ENCODE peak calls at places on chromosomes 13 and 19, in seven cellular contexts. One of them, this sample, is unnamed.
A peak's percentile ranks its signal among the peaks of the same experiment; 100 is the strongest.

GRCh38 chr19:35596366-35596999 is 10.5 kb downstream of the PMIS2 start:
- DNase-seq in effector memory CD4-positive, alpha-beta T cell: no peak
- DNase-seq in PC-3: no peak
- DNase-seq in thoracic aorta: no peak
- DNase-seq in cardiac muscle cell: peak; percentile 10
- DNase-seq in astrocyte: no peak
- DNase-seq in heart right ventricle: no peak
- DNase-seq in this sample: no peak

GRCh38 chr13:102020611-102021216 is 381.1 kb downstream of the FGF14 start:
- DNase-seq in PC-3: peak; percentile 30
- DNase-seq in thoracic aorta: no peak
- DNase-seq in cardiac muscle cell: no peak
- DNase-seq in effector memory CD4-positive, alpha-beta T cell: no peak
- DNase-seq in astrocyte: peak; percentile 72
- DNase-seq in heart right ventricle: no peak
- DNase-seq in this sample: no peak

GRCh38 chr13:100347941-100348340 is 240.6 kb downstream of the GGACT start:
- DNase-seq in thoracic aorta: no peak
- DNase-seq in PC-3: peak; percentile 50
- DNase-seq in cardiac muscle cell: peak; percentile 23
- DNase-seq in astrocyte: peak; percentile 50
- DNase-seq in effector memory CD4-positive, alpha-beta T cell: no peak
- DNase-seq in heart right ventricle: no peak
- DNase-seq in this sample: no peak

GRCh38 chr13:54845351-54845965 is 1816.8 kb downstream of the OLFM4 start:
- DNase-seq in cardiac muscle cell: no peak
- DNase-seq in PC-3: no peak
- DNase-seq in effector memory CD4-positive, alpha-beta T cell: no peak
- DNase-seq in thoracic aorta: no peak
- DNase-seq in heart right ventricle: no peak
- DNase-seq in astrocyte: no peak
- DNase-seq in this sample: no peak

GRCh38 chr13:40635315-40635995 is 31.0 kb downstream of the FOXO1 start:
- DNase-seq in thoracic aorta: no peak
- DNase-seq in cardiac muscle cell: no peak
- DNase-seq in PC-3: peak; percentile 7
- DNase-seq in heart right ventricle: no peak
- DNase-seq in astrocyte: no peak
- DNase-seq in effector memory CD4-positive, alpha-beta T cell: no peak
- DNase-seq in this sample: no peak

GRCh38 chr19:47663911-47664771 is 49.1 kb upstream of the EHD2 start:
- DNase-seq in PC-3: peak; percentile 86
- DNase-seq in thoracic aorta: peak; percentile 68
- DNase-seq in astrocyte: peak; percentile 99
- DNase-seq in heart right ventricle: no peak
- DNase-seq in cardiac muscle cell: peak; percentile 100
- DNase-seq in effector memory CD4-positive, alpha-beta T cell: no peak
- DNase-seq in this sample: no peak

GRCh38 chr19:31963741-31964140 is 381.7 kb upstream of the ZNF507 start:
- DNase-seq in heart right ventricle: peak; percentile 32
- DNase-seq in cardiac muscle cell: no peak
- DNase-seq in thoracic aorta: no peak
- DNase-seq in effector memory CD4-positive, alpha-beta T cell: no peak
- DNase-seq in astrocyte: no peak
- DNase-seq in PC-3: no peak
- DNase-seq in this sample: no peak

GRCh38 chr13:113411216-113412023 is 41.9 kb downstream of the ADPRHL1 start:
- DNase-seq in effector memory CD4-positive, alpha-beta T cell: no peak
- DNase-seq in astrocyte: peak; percentile 97
- DNase-seq in thoracic aorta: peak; percentile 71
- DNase-seq in cardiac muscle cell: peak; percentile 74
- DNase-seq in heart right ventricle: peak; percentile 75
- DNase-seq in PC-3: peak; percentile 86
- DNase-seq in this sample: peak; percentile 35

GRCh38 chr13:94967183-94968039 is 255.1 kb upstream of the SOX21 start:
- DNase-seq in thoracic aorta: no peak
- DNase-seq in effector memory CD4-positive, alpha-beta T cell: no peak
- DNase-seq in cardiac muscle cell: peak; percentile 9
- DNase-seq in heart right ventricle: no peak
- DNase-seq in astrocyte: no peak
- DNase-seq in PC-3: peak; percentile 34
- DNase-seq in this sample: no peak

GRCh38 chr19:16328824-16329482 is 4.3 kb downstream of the KLF2 start:
- DNase-seq in PC-3: no peak
- DNase-seq in astrocyte: no peak
- DNase-seq in effector memory CD4-positive, alpha-beta T cell: peak; percentile 61
- DNase-seq in thoracic aorta: no peak
- DNase-seq in cardiac muscle cell: no peak
- DNase-seq in heart right ventricle: no peak
- DNase-seq in this sample: no peak

GRCh38 chr13:40648841-40649240 is 17.6 kb downstream of the FOXO1 start:
- DNase-seq in cardiac muscle cell: no peak
- DNase-seq in PC-3: no peak
- DNase-seq in heart right ventricle: no peak
- DNase-seq in thoracic aorta: no peak
- DNase-seq in astrocyte: no peak
- DNase-seq in effector memory CD4-positive, alpha-beta T cell: no peak
- DNase-seq in this sample: no peak

GRCh38 chr19:38095411-38096308 is 128.4 kb downstream of the DPF1 start:
- DNase-seq in thoracic aorta: peak; percentile 16
- DNase-seq in cardiac muscle cell: peak; percentile 72
- DNase-seq in effector memory CD4-positive, alpha-beta T cell: peak; percentile 19
- DNase-seq in heart right ventricle: peak; percentile 59
- DNase-seq in astrocyte: peak; percentile 44
- DNase-seq in PC-3: peak; percentile 68
- DNase-seq in this sample: peak; percentile 50

GRCh38 chr13:42769650-42770049 is 11.7 kb upstream of the FAM216B start:
- DNase-seq in effector memory CD4-positive, alpha-beta T cell: no peak
- DNase-seq in cardiac muscle cell: no peak
- DNase-seq in thoracic aorta: no peak
- DNase-seq in PC-3: peak; percentile 30
- DNase-seq in heart right ventricle: no peak
- DNase-seq in astrocyte: no peak
- DNase-seq in this sample: no peak

GRCh38 chr19:7662657-7663056 is 6.2 kb upstream of the RETN start:
- DNase-seq in PC-3: peak; percentile 35
- DNase-seq in thoracic aorta: no peak
- DNase-seq in astrocyte: no peak
- DNase-seq in heart right ventricle: no peak
- DNase-seq in effector memory CD4-positive, alpha-beta T cell: no peak
- DNase-seq in cardiac muscle cell: no peak
- DNase-seq in this sample: no peak

GRCh38 chr13:95553614-95554385 is 1.3 kb downstream of the CLDN10 start:
- DNase-seq in effector memory CD4-positive, alpha-beta T cell: no peak
- DNase-seq in thoracic aorta: no peak
- DNase-seq in cardiac muscle cell: peak; percentile 24
- DNase-seq in heart right ventricle: peak; percentile 13
- DNase-seq in PC-3: peak; percentile 47
- DNase-seq in astrocyte: no peak
- DNase-seq in this sample: no peak

GRCh38 chr19:54724142-54724541 is at the start of gene KIR3DL3:
- DNase-seq in heart right ventricle: no peak
- DNase-seq in cardiac muscle cell: no peak
- DNase-seq in effector memory CD4-positive, alpha-beta T cell: no peak
- DNase-seq in astrocyte: no peak
- DNase-seq in thoracic aorta: no peak
- DNase-seq in PC-3: no peak
- DNase-seq in this sample: no peak

GRCh38 chr19:53057904-53058579 is 13.5 kb downstream of the ERVV-2 start:
- DNase-seq in cardiac muscle cell: peak; percentile 15
- DNase-seq in astrocyte: no peak
- DNase-seq in thoracic aorta: no peak
- DNase-seq in PC-3: peak; percentile 30
- DNase-seq in heart right ventricle: peak; percentile 35
- DNase-seq in effector memory CD4-positive, alpha-beta T cell: no peak
- DNase-seq in this sample: no peak

GRCh38 chr19:6947745-6948144 is 60.4 kb downstream of the ADGRE1 start:
- DNase-seq in heart right ventricle: no peak
- DNase-seq in PC-3: peak; percentile 64
- DNase-seq in astrocyte: peak; percentile 6
- DNase-seq in cardiac muscle cell: peak; percentile 62
- DNase-seq in thoracic aorta: no peak
- DNase-seq in effector memory CD4-positive, alpha-beta T cell: no peak
- DNase-seq in this sample: no peak

GRCh38 chr19:1373042-1373533 is 10.6 kb upstream of the NDUFS7 start:
- DNase-seq in effector memory CD4-positive, alpha-beta T cell: no peak
- DNase-seq in cardiac muscle cell: no peak
- DNase-seq in heart right ventricle: no peak
- DNase-seq in PC-3: no peak
- DNase-seq in astrocyte: no peak
- DNase-seq in thoracic aorta: no peak
- DNase-seq in this sample: no peak

GRCh38 chr13:50334944-50335343 is 319.7 kb downstream of the KCNRG start:
- DNase-seq in PC-3: no peak
- DNase-seq in thoracic aorta: no peak
- DNase-seq in cardiac muscle cell: peak; percentile 50
- DNase-seq in astrocyte: peak; percentile 18
- DNase-seq in heart right ventricle: no peak
- DNase-seq in effector memory CD4-positive, alpha-beta T cell: no peak
- DNase-seq in this sample: no peak

GRCh38 chr19:51687791-51688664 is 5.1 kb upstream of the SPACA6 start:
- DNase-seq in PC-3: peak; percentile 62
- DNase-seq in astrocyte: peak; percentile 45
- DNase-seq in heart right ventricle: peak; percentile 74
- DNase-seq in thoracic aorta: peak; percentile 28
- DNase-seq in cardiac muscle cell: peak; percentile 71
- DNase-seq in effector memory CD4-positive, alpha-beta T cell: no peak
- DNase-seq in this sample: no peak

GRCh38 chr13:50129923-50130685 is 114.9 kb downstream of the KCNRG start:
- DNase-seq in heart right ventricle: peak; percentile 48
- DNase-seq in astrocyte: no peak
- DNase-seq in effector memory CD4-positive, alpha-beta T cell: no peak
- DNase-seq in thoracic aorta: no peak
- DNase-seq in PC-3: peak; percentile 13
- DNase-seq in cardiac muscle cell: peak; percentile 61
- DNase-seq in this sample: no peak

GRCh38 chr19:55801416-55801815 is 30.4 kb downstream of the NLRP11 start:
- DNase-seq in heart right ventricle: no peak
- DNase-seq in astrocyte: no peak
- DNase-seq in cardiac muscle cell: no peak
- DNase-seq in PC-3: no peak
- DNase-seq in effector memory CD4-positive, alpha-beta T cell: no peak
- DNase-seq in thoracic aorta: no peak
- DNase-seq in this sample: no peak

DNA sequence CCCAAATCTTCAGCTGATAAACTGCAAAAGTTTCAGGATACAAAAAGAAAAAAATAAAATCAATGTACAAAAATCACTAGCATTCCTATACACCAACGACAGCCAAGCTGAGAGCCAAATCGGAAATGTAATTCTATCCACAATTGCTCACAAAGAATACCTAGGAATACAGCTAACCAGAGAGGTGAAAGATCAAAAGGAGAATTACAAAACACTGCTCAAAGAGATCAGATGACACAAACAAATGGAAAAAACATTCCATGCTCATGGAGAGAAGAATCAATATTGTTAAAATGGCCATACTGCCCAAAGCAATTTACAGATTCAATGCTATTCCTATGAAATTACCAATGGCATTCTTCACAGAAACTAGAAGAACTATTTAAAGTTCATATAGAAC is 29.5 kb downstream of the NLRP11 start:
- DNase-seq in astrocyte: no peak
- DNase-seq in thoracic aorta: no peak
- DNase-seq in heart right ventricle: no peak
- DNase-seq in cardiac muscle cell: no peak
- DNase-seq in effector memory CD4-positive, alpha-beta T cell: no peak
- DNase-seq in PC-3: peak; percentile 16
- DNase-seq in this sample: no peak
- H3K9me3 ChIP-seq in astrocyte: no peaks in the 10 kb centered on the region
- H3K9me3 ChIP-seq in thoracic aorta: no peaks in the 10 kb centered on the region
- H3K9me3 ChIP-seq in heart right ventricle: peaks cover 5% of the 10 kb centered on the region
- H3K9me3 ChIP-seq in cardiac muscle cell: no peaks in the 10 kb centered on the region
- H3K9me3 ChIP-seq in effector memory CD4-positive, alpha-beta T cell: no peaks in the 10 kb centered on the region
- H3K9me3 ChIP-seq in PC-3: peaks cover 4% of the 10 kb centered on the region
- H3K9me3 ChIP-seq in this sample: no peaks in the 10 kb centered on the region

GRCh38 chr19:19826875-19827274 is 5.3 kb upstream of the ZNF506 start:
- DNase-seq in heart right ventricle: no peak
- DNase-seq in thoracic aorta: no peak
- DNase-seq in astrocyte: no peak
- DNase-seq in cardiac muscle cell: no peak
- DNase-seq in effector memory CD4-positive, alpha-beta T cell: no peak
- DNase-seq in PC-3: no peak
- DNase-seq in this sample: no peak
- H3K9me3 ChIP-seq in heart right ventricle: peaks cover 51% of the 10 kb centered on the region
- H3K9me3 ChIP-seq in thoracic aorta: peaks cover 30% of the 10 kb centered on the region
- H3K9me3 ChIP-seq in astrocyte: peaks cover 28% of the 10 kb centered on the region
- H3K9me3 ChIP-seq in cardiac muscle cell: no peaks in the 10 kb centered on the region
- H3K9me3 ChIP-seq in effector memory CD4-positive, alpha-beta T cell: peaks cover 16% of the 10 kb centered on the region
- H3K9me3 ChIP-seq in PC-3: peaks cover 55% of the 10 kb centered on the region
- H3K9me3 ChIP-seq in this sample: peaks cover 6% of the 10 kb centered on the region

GRCh38 chr19:24002256-24002945 is 84.6 kb upstream of the ZNF254 start:
- DNase-seq in effector memory CD4-positive, alpha-beta T cell: no peak
- DNase-seq in PC-3: no peak
- DNase-seq in astrocyte: no peak
- DNase-seq in cardiac muscle cell: no peak
- DNase-seq in heart right ventricle: no peak
- DNase-seq in thoracic aorta: no peak
- DNase-seq in this sample: no peak

GRCh38 chr19:23999821-24000610 is 85.3 kb downstream of the ZNF726 start:
- DNase-seq in effector memory CD4-positive, alpha-beta T cell: no peak
- DNase-seq in heart right ventricle: no peak
- DNase-seq in PC-3: no peak
- DNase-seq in astrocyte: no peak
- DNase-seq in thoracic aorta: no peak
- DNase-seq in cardiac muscle cell: no peak
- DNase-seq in this sample: no peak

GRCh38 chr19:24004166-24004565 is 82.8 kb upstream of the ZNF254 start:
- DNase-seq in heart right ventricle: no peak
- DNase-seq in PC-3: peak; percentile 9
- DNase-seq in astrocyte: no peak
- DNase-seq in effector memory CD4-positive, alpha-beta T cell: no peak
- DNase-seq in cardiac muscle cell: no peak
- DNase-seq in thoracic aorta: no peak
- DNase-seq in this sample: no peak

GRCh38 chr19:24000656-24001055 is 86.0 kb downstream of the ZNF726 start:
- DNase-seq in heart right ventricle: no peak
- DNase-seq in effector memory CD4-positive, alpha-beta T cell: no peak
- DNase-seq in thoracic aorta: no peak
- DNase-seq in PC-3: no peak
- DNase-seq in astrocyte: no peak
- DNase-seq in cardiac muscle cell: no peak
- DNase-seq in this sample: no peak

DNA sequence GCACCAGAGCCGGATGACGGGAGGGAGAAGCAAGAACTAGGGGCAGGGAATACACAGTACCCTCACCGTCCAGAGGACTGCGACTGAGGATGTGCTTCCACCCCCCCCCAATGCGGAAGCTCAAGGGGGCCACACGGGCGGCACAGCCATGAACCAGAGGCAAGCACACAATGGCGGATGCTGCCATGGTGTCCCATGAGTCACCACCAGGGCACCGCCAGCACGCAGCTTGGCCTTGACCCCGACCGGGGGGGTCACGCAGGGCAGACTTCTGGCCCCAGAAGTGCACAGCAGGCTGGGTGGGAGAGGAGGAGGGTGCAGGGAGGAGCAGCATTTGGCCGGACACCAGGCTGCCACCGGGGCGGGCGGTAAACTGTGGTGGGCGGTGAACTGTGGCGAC is 83.5 kb upstream of the ZNF254 start:
- DNase-seq in effector memory CD4-positive, alpha-beta T cell: no peak
- DNase-seq in astrocyte: no peak
- DNase-seq in thoracic aorta: no peak
- DNase-seq in heart right ventricle: no peak
- DNase-seq in PC-3: no peak
- DNase-seq in cardiac muscle cell: no peak
- DNase-seq in this sample: no peak
- H3K9me3 ChIP-seq in effector memory CD4-positive, alpha-beta T cell: no peaks in the 10 kb centered on the region
- H3K9me3 ChIP-seq in astrocyte: peaks cover 8% of the 10 kb centered on the region
- H3K9me3 ChIP-seq in thoracic aorta: no peaks in the 10 kb centered on the region
- H3K9me3 ChIP-seq in heart right ventricle: no peaks in the 10 kb centered on the region
- H3K9me3 ChIP-seq in PC-3: peaks cover 12% of the 10 kb centered on the region
- H3K9me3 ChIP-seq in cardiac muscle cell: no peaks in the 10 kb centered on the region
- H3K9me3 ChIP-seq in this sample: no peaks in the 10 kb centered on the region

GRCh38 chr19:21335721-21336120 is 6.5 kb upstream of the ZNF708 start:
- DNase-seq in effector memory CD4-positive, alpha-beta T cell: no peak
- DNase-seq in thoracic aorta: no peak
- DNase-seq in PC-3: no peak
- DNase-seq in heart right ventricle: no peak
- DNase-seq in cardiac muscle cell: no peak
- DNase-seq in astrocyte: no peak
- DNase-seq in this sample: no peak
- H3K9me3 ChIP-seq in effector memory CD4-positive, alpha-beta T cell: peaks cover 12% of the 10 kb centered on the region
- H3K9me3 ChIP-seq in thoracic aorta: peaks cover 23% of the 10 kb centered on the region
- H3K9me3 ChIP-seq in PC-3: peaks cover 32% of the 10 kb centered on the region
- H3K9me3 ChIP-seq in heart right ventricle: peaks cover 47% of the 10 kb centered on the region
- H3K9me3 ChIP-seq in cardiac muscle cell: no peaks in the 10 kb centered on the region
- H3K9me3 ChIP-seq in astrocyte: peaks cover 7% of the 10 kb centered on the region
- H3K9me3 ChIP-seq in this sample: peaks cover 3% of the 10 kb centered on the region